ENCODE peak calls at places on chromosomes 2 and 18, in six cellular contexts. P, D, O, E, Q and V are unnamed samples.

GRCh38 chr18:48947102-48947501 is 3.7 kb downstream of the SMAD7 start:
- DNase-seq in P (no peak), D (no peak), O (no peak), E (no peak), Q (no peak), V (no peak)

GRCh38 chr2:231124833-231125232 is at the start of gene HTR2B:
- DNase-seq in P (no peak), D (no peak), O (no peak), E (peak), Q (peak), V (no peak)

GRCh38 chr18:56873441-56874140 is 222.4 kb downstream of the WDR7 start:
- DNase-seq in P (no peak), D (peak), O (no peak), E (no peak), Q (no peak), V (no peak)

GRCh38 chr2:133012847-133013734 is 343.1 kb upstream of the LYPD1 start:
- DNase-seq in P (no peak), D (no peak), O (no peak), E (no peak), Q (no peak), V (no peak)

GRCh38 chr2:234421-234820 is 29.4 kb downstream of the SH3YL1 start:
- DNase-seq in P (no peak), D (no peak), O (no peak), E (no peak), Q (no peak), V (no peak)

GRCh38 chr18:10715791-10716190 is 190.0 kb downstream of the NAPG start:
- DNase-seq in P (no peak), D (no peak), O (peak), E (no peak), Q (peak), V (no peak)

GRCh38 chr2:100381240-100381639 is 36.2 kb downstream of the CHST10 start:
- DNase-seq in P (peak), D (peak), O (peak), E (peak), Q (peak), V (peak)

GRCh38 chr18:50334546-50335152 is 40.2 kb upstream of the SKA1 start:
- DNase-seq in P (no peak), D (no peak), O (no peak), E (no peak), Q (no peak), V (no peak)

GRCh38 chr2:138307099-138307498 is 194.5 kb upstream of the SPOPL start:
- DNase-seq in P (no peak), D (no peak), O (no peak), E (no peak), Q (no peak), V (no peak)

GRCh38 chr2:218008060-218009040 is 5.6 kb upstream of the TNS1 start:
- DNase-seq in P (no peak), D (no peak), O (peak), E (no peak), Q (peak), V (no peak)

GRCh38 chr18:3710712-3711269 is 260.8 kb downstream of the TGIF1 start:
- DNase-seq in P (no peak), D (no peak), O (no peak), E (no peak), Q (no peak), V (peak)

GRCh38 chr2:19299522-19299921 is 58.9 kb downstream of the OSR1 start:
- DNase-seq in P (no peak), D (no peak), O (no peak), E (no peak), Q (peak), V (no peak)

GRCh38 chr2:12402440-12403139 is 314.1 kb upstream of the TRIB2 start:
- DNase-seq in P (no peak), D (no peak), O (no peak), E (no peak), Q (no peak), V (no peak)

GRCh38 chr2:24613154-24613814 is 122.2 kb downstream of the NCOA1 start:
- DNase-seq in P (no peak), D (no peak), O (peak), E (no peak), Q (peak), V (peak)

GRCh38 chr18:7358989-7359726 is 128.3 kb downstream of the LRRC30 start:
- DNase-seq in P (no peak), D (no peak), O (no peak), E (no peak), Q (no peak), V (no peak)

GRCh38 chr2:180238729-180239128 is 231.6 kb upstream of the CWC22 start:
- DNase-seq in P (no peak), D (no peak), O (no peak), E (no peak), Q (no peak), V (no peak)

GRCh38 chr2:218773881-218774280 is 8.1 kb upstream of the CYP27A1 start:
- DNase-seq in P (no peak), D (no peak), O (no peak), E (no peak), Q (no peak), V (no peak)

GRCh38 chr2:232146294-232146693 is 184.8 kb downstream of the DIS3L2 start:
- DNase-seq in P (no peak), D (no peak), O (peak), E (no peak), Q (peak), V (no peak)

GRCh38 chr2:29920130-29920577 is 1.2 kb downstream of the ALK start:
- DNase-seq in P (no peak), D (peak), O (peak), E (peak), Q (no peak), V (peak)

GRCh38 chr2:34012728-34013302 is 413.7 kb upstream of the FAM98A start:
- DNase-seq in P (peak), D (peak), O (peak), E (peak), Q (peak), V (peak)

GRCh38 chr2:101985793-101986164 is 6.0 kb upstream of the IL1R2 start:
- DNase-seq in P (no peak), D (no peak), O (no peak), E (no peak), Q (no peak), V (no peak)

GRCh38 chr2:119736021-119736420 is 23.7 kb upstream of the PTPN4 start:
- DNase-seq in P (no peak), D (no peak), O (no peak), E (no peak), Q (no peak), V (no peak)

GRCh38 chr18:6638470-6638869 is 91.0 kb upstream of the ARHGAP28 start:
- DNase-seq in P (no peak), D (no peak), O (no peak), E (no peak), Q (no peak), V (no peak)

GRCh38 chr2:10570076-10570475 is 119.7 kb downstream of the NOL10 start:
- DNase-seq in P (no peak), D (no peak), O (no peak), E (no peak), Q (no peak), V (no peak)

GRCh38 chr2:215071676-215072075 is 66.8 kb downstream of the ABCA12 start:
- DNase-seq in P (no peak), D (no peak), O (no peak), E (no peak), Q (no peak), V (no peak)

GRCh38 chr2:84946204-84947009 is 24.6 kb upstream of the KCMF1 start:
- DNase-seq in P (peak), D (no peak), O (peak), E (peak), Q (peak), V (peak)